ENCODE peak calls at places on chromosomes 5 and 9, in eight cellular contexts. One of them, this sample, is unnamed.

GRCh38 chr5:54197018-54197417 is 113.4 kb downstream of the ARL15 start:
- DNase-seq in KBM-7: no peak
- DNase-seq in GM23248: no peak
- DNase-seq in activated CD4-positive, CD25-positive, alpha-beta regulatory T cell: no peak
- DNase-seq in GM04503: no peak
- DNase-seq in stimulated activated effector memory CD8-positive, alpha-beta T cell treated with anti-CD3 and anti-CD28 coated beads, Interleukin-12 subunit alpha, Interleukin-12 subunit beta, amount 100 ng/mL, for 72 hours: no peak
- DNase-seq in stimulated activated CD4-positive, alpha-beta T cell treated with anti-CD3 and anti-CD28 coated beads, TNF-alpha, amount 100 ng/mL, for 1 hour: no peak
- DNase-seq in G401: no peak
- DNase-seq in this sample: no peak

GRCh38 chr9:26163931-26164330 is 485.7 kb upstream of the TUSC1 start:
- DNase-seq in GM04503: no peak
- DNase-seq in stimulated activated effector memory CD8-positive, alpha-beta T cell treated with anti-CD3 and anti-CD28 coated beads, Interleukin-12 subunit alpha, Interleukin-12 subunit beta, amount 100 ng/mL, for 72 hours: no peak
- DNase-seq in stimulated activated CD4-positive, alpha-beta T cell treated with anti-CD3 and anti-CD28 coated beads, TNF-alpha, amount 100 ng/mL, for 1 hour: no peak
- DNase-seq in KBM-7: no peak
- DNase-seq in GM23248: peak; percentile 53
- DNase-seq in activated CD4-positive, CD25-positive, alpha-beta regulatory T cell: no peak
- DNase-seq in G401: no peak
- DNase-seq in this sample: no peak

GRCh38 chr9:69867081-69867814 is 46.6 kb downstream of the CFAP95 start:
- DNase-seq in G401: no peak
- DNase-seq in GM23248: no peak
- DNase-seq in KBM-7: no peak
- DNase-seq in stimulated activated effector memory CD8-positive, alpha-beta T cell treated with anti-CD3 and anti-CD28 coated beads, Interleukin-12 subunit alpha, Interleukin-12 subunit beta, amount 100 ng/mL, for 72 hours: no peak
- DNase-seq in activated CD4-positive, CD25-positive, alpha-beta regulatory T cell: no peak
- DNase-seq in stimulated activated CD4-positive, alpha-beta T cell treated with anti-CD3 and anti-CD28 coated beads, TNF-alpha, amount 100 ng/mL, for 1 hour: no peak
- DNase-seq in GM04503: no peak
- DNase-seq in this sample: no peak

GRCh38 chr5:53381-54174 is 38.4 kb upstream of the PLEKHG4B start:
- DNase-seq in GM23248: peak; percentile 48
- DNase-seq in stimulated activated effector memory CD8-positive, alpha-beta T cell treated with anti-CD3 and anti-CD28 coated beads, Interleukin-12 subunit alpha, Interleukin-12 subunit beta, amount 100 ng/mL, for 72 hours: no peak
- DNase-seq in GM04503: no peak
- DNase-seq in G401: no peak
- DNase-seq in KBM-7: peak; percentile 62
- DNase-seq in activated CD4-positive, CD25-positive, alpha-beta regulatory T cell: no peak
- DNase-seq in stimulated activated CD4-positive, alpha-beta T cell treated with anti-CD3 and anti-CD28 coated beads, TNF-alpha, amount 100 ng/mL, for 1 hour: peak; percentile 10
- DNase-seq in this sample: no peak

GRCh38 chr9:75953218-75953617 is 62.7 kb downstream of the PCSK5 start:
- DNase-seq in activated CD4-positive, CD25-positive, alpha-beta regulatory T cell: no peak
- DNase-seq in stimulated activated CD4-positive, alpha-beta T cell treated with anti-CD3 and anti-CD28 coated beads, TNF-alpha, amount 100 ng/mL, for 1 hour: no peak
- DNase-seq in KBM-7: no peak
- DNase-seq in GM23248: no peak
- DNase-seq in GM04503: no peak
- DNase-seq in stimulated activated effector memory CD8-positive, alpha-beta T cell treated with anti-CD3 and anti-CD28 coated beads, Interleukin-12 subunit alpha, Interleukin-12 subunit beta, amount 100 ng/mL, for 72 hours: no peak
- DNase-seq in G401: no peak
- DNase-seq in this sample: peak; percentile 13

GRCh38 chr9:7237473-7238243 is 479.9 kb downstream of the KDM4C start:
- DNase-seq in stimulated activated CD4-positive, alpha-beta T cell treated with anti-CD3 and anti-CD28 coated beads, TNF-alpha, amount 100 ng/mL, for 1 hour: no peak
- DNase-seq in G401: no peak
- DNase-seq in GM04503: peak; percentile 60
- DNase-seq in stimulated activated effector memory CD8-positive, alpha-beta T cell treated with anti-CD3 and anti-CD28 coated beads, Interleukin-12 subunit alpha, Interleukin-12 subunit beta, amount 100 ng/mL, for 72 hours: no peak
- DNase-seq in activated CD4-positive, CD25-positive, alpha-beta regulatory T cell: no peak
- DNase-seq in KBM-7: no peak
- DNase-seq in GM23248: peak; percentile 64
- DNase-seq in this sample: no peak

GRCh38 chr5:136799806-136800372 is 434.5 kb upstream of the TRPC7 start:
- DNase-seq in GM04503: no peak
- DNase-seq in stimulated activated CD4-positive, alpha-beta T cell treated with anti-CD3 and anti-CD28 coated beads, TNF-alpha, amount 100 ng/mL, for 1 hour: no peak
- DNase-seq in activated CD4-positive, CD25-positive, alpha-beta regulatory T cell: no peak
- DNase-seq in G401: no peak
- DNase-seq in KBM-7: no peak
- DNase-seq in GM23248: peak; percentile 58
- DNase-seq in stimulated activated effector memory CD8-positive, alpha-beta T cell treated with anti-CD3 and anti-CD28 coated beads, Interleukin-12 subunit alpha, Interleukin-12 subunit beta, amount 100 ng/mL, for 72 hours: no peak
- DNase-seq in this sample: peak; percentile 26

GRCh38 chr9:137069508-137070071 is 767 bp downstream of the SAPCD2 start:
- DNase-seq in KBM-7: no peak
- DNase-seq in G401: no peak
- DNase-seq in GM04503: no peak
- DNase-seq in stimulated activated CD4-positive, alpha-beta T cell treated with anti-CD3 and anti-CD28 coated beads, TNF-alpha, amount 100 ng/mL, for 1 hour: no peak
- DNase-seq in activated CD4-positive, CD25-positive, alpha-beta regulatory T cell: no peak
- DNase-seq in GM23248: no peak
- DNase-seq in stimulated activated effector memory CD8-positive, alpha-beta T cell treated with anti-CD3 and anti-CD28 coated beads, Interleukin-12 subunit alpha, Interleukin-12 subunit beta, amount 100 ng/mL, for 72 hours: no peak
- DNase-seq in this sample: no peak

GRCh38 chr9:8677725-8678124 is 878.1 kb upstream of the DMAC1 start:
- DNase-seq in G401: no peak
- DNase-seq in GM04503: no peak
- DNase-seq in KBM-7: no peak
- DNase-seq in activated CD4-positive, CD25-positive, alpha-beta regulatory T cell: no peak
- DNase-seq in GM23248: no peak
- DNase-seq in stimulated activated CD4-positive, alpha-beta T cell treated with anti-CD3 and anti-CD28 coated beads, TNF-alpha, amount 100 ng/mL, for 1 hour: no peak
- DNase-seq in stimulated activated effector memory CD8-positive, alpha-beta T cell treated with anti-CD3 and anti-CD28 coated beads, Interleukin-12 subunit alpha, Interleukin-12 subunit beta, amount 100 ng/mL, for 72 hours: no peak
- DNase-seq in this sample: no peak

GRCh38 chr9:7368410-7369292 is 430.9 kb downstream of the DMAC1 start:
- DNase-seq in stimulated activated effector memory CD8-positive, alpha-beta T cell treated with anti-CD3 and anti-CD28 coated beads, Interleukin-12 subunit alpha, Interleukin-12 subunit beta, amount 100 ng/mL, for 72 hours: no peak
- DNase-seq in GM04503: peak; percentile 21
- DNase-seq in G401: no peak
- DNase-seq in KBM-7: peak; percentile 12
- DNase-seq in stimulated activated CD4-positive, alpha-beta T cell treated with anti-CD3 and anti-CD28 coated beads, TNF-alpha, amount 100 ng/mL, for 1 hour: no peak
- DNase-seq in GM23248: peak; percentile 55
- DNase-seq in activated CD4-positive, CD25-positive, alpha-beta regulatory T cell: no peak
- DNase-seq in this sample: no peak

GRCh38 chr9:132627120-132627519 is 42.7 kb downstream of the DDX31 start:
- DNase-seq in G401: no peak
- DNase-seq in activated CD4-positive, CD25-positive, alpha-beta regulatory T cell: no peak
- DNase-seq in GM04503: no peak
- DNase-seq in stimulated activated effector memory CD8-positive, alpha-beta T cell treated with anti-CD3 and anti-CD28 coated beads, Interleukin-12 subunit alpha, Interleukin-12 subunit beta, amount 100 ng/mL, for 72 hours: no peak
- DNase-seq in stimulated activated CD4-positive, alpha-beta T cell treated with anti-CD3 and anti-CD28 coated beads, TNF-alpha, amount 100 ng/mL, for 1 hour: no peak
- DNase-seq in GM23248: no peak
- DNase-seq in KBM-7: no peak
- DNase-seq in this sample: no peak

This sample was measured in foreskin keratinocyte.